ENCODE peak calls at places on chromosomes 5 and 9, in eight cellular contexts. H is astrocyte; Y is PC-9; P is CD8-positive, alpha-beta T cell; Q is IMR-90; B is PC-3; C is psoas muscle; I is colonic mucosa. J is an unnamed sample.

GRCh38 chr5:149422429-149423286 is 43.6 kb upstream of the IL17B start:
- DNase-seq in H (peak), Y (no peak), P (no peak), Q (peak), B (no peak), C (peak), I (peak), J (no peak)

GRCh38 chr5:134149571-134150303 is 27.0 kb downstream of the SKP1 start:
- DNase-seq in H (peak), Y (no peak), P (no peak), Q (peak), B (peak), C (no peak), I (no peak), J (no peak)

GRCh38 chr5:97909541-97909940 is 726.5 kb upstream of the RIOK2 start:
- DNase-seq in H (no peak), Y (no peak), P (no peak), Q (no peak), B (peak), C (no peak), I (no peak), J (peak)

GRCh38 chr5:65762234-65762633 is 40.2 kb downstream of the NLN start:
- DNase-seq in H (no peak), Y (no peak), P (no peak), Q (no peak), B (peak), C (no peak), I (no peak), J (no peak)

GRCh38 chr5:96790851-96791513 is 16.8 kb downstream of the ERAP1 start:
- DNase-seq in H (peak), Y (no peak), P (no peak), Q (peak), B (peak), C (no peak), I (no peak), J (no peak)

GRCh38 chr9:38125889-38126288 is 56.9 kb upstream of the SHB start:
- DNase-seq in H (no peak), Y (no peak), P (no peak), Q (no peak), B (peak), C (no peak), I (no peak), J (peak)

GRCh38 chr5:143002459-143003327 is 232.5 kb downstream of the ARHGAP26 start:
- DNase-seq in H (peak), Y (no peak), P (peak), Q (peak), B (peak), C (no peak), I (no peak), J (peak)

GRCh38 chr5:180591249-180591887 is at the start of gene SCGB3A1:
- DNase-seq in H (no peak), Y (no peak), P (no peak), Q (no peak), B (no peak), C (no peak), I (no peak), J (no peak)

GRCh38 chr5:170273968-170274710 is 23.4 kb downstream of the LCP2 start:
- DNase-seq in H (no peak), Y (no peak), P (peak), Q (no peak), B (peak), C (no peak), I (no peak), J (peak)
- TF ChIP-seq CTCF in H (no peak), Y (peak), P (peak), Q (no peak), B (peak), C (no peak), I (no peak), J (no peak)

GRCh38 chr9:129143461-129143927 is 32.3 kb downstream of the PTPA start:
- DNase-seq in H (peak), Y (no peak), P (no peak), Q (peak), B (no peak), C (peak), I (peak), J (no peak)

GRCh38 chr9:129141066-129142041 is 30.1 kb downstream of the PTPA start:
- DNase-seq in H (peak), Y (peak), P (no peak), Q (peak), B (no peak), C (peak), I (peak), J (peak)

GRCh38 chr9:129142115-129142514 is 30.9 kb downstream of the PTPA start:
- DNase-seq in H (no peak), Y (no peak), P (no peak), Q (no peak), B (no peak), C (no peak), I (no peak), J (no peak)

GRCh38 chr9:129143031-129143441 is 31.8 kb downstream of the PTPA start:
- DNase-seq in H (peak), Y (peak), P (peak), Q (peak), B (peak), C (peak), I (peak), J (peak)

DNA sequence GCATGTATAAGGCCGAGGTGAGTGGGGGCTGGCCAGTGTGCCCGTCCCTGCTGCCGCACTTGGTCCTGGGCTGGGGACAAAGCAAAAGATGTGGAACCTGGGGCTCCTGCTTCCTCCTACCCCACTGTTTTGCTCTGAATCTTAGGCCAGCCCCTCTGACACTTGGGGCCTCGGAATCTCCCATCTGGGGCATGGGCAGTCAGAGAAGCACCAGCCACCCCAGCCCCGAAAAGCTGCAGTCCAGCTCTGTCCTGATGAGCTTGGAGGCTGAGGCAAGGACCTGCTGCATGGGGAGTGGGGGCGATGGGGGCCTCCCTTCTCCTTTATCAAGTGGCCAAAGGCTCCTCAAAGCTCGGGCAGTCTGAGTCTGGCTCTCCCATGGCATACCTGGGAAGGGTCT is 31.3 kb downstream of the PTPA start:
- DNase-seq in H (no peak), Y (no peak), P (no peak), Q (no peak), B (no peak), C (no peak), I (no peak), J (no peak)
- H3K27ac ChIP-seq in H (peak), Y (no peak), P (no peak), Q (peak), B (no peak), C (peak), I (peak), J (peak)

GRCh38 chr5:117788596-117788995 is 1199.8 kb downstream of the DTWD2 start:
- DNase-seq in H (no peak), Y (no peak), P (no peak), Q (peak), B (no peak), C (no peak), I (no peak), J (no peak)
- TF ChIP-seq CTCF in H (no peak), Y (no peak), P (no peak), Q (no peak), B (no peak), C (no peak), I (no peak), J (no peak)

GRCh38 chr9:35937227-35937626 is 20.7 kb downstream of the OR2S2 start:
- DNase-seq in H (peak), Y (no peak), P (no peak), Q (peak), B (no peak), C (no peak), I (no peak), J (no peak)
- H3K27ac ChIP-seq in H (peak), Y (no peak), P (no peak), Q (peak), B (no peak), C (no peak), I (no peak), J (no peak)

GRCh38 chr9:127380479-127380878 is 16.5 kb upstream of the SLC2A8 start:
- DNase-seq in H (no peak), Y (no peak), P (no peak), Q (no peak), B (no peak), C (no peak), I (no peak), J (no peak)
- TF ChIP-seq CTCF in H (no peak), Y (no peak), P (no peak), Q (no peak), B (no peak), C (no peak), I (no peak), J (no peak)

GRCh38 chr9:124813041-124813440 is 36.1 kb downstream of the OLFML2A start:
- DNase-seq in H (no peak), Y (no peak), P (no peak), Q (no peak), B (no peak), C (no peak), I (no peak), J (no peak)
- H3K27ac ChIP-seq in H (peak), Y (peak), P (no peak), Q (peak), B (peak), C (no peak), I (no peak), J (peak)

DNA sequence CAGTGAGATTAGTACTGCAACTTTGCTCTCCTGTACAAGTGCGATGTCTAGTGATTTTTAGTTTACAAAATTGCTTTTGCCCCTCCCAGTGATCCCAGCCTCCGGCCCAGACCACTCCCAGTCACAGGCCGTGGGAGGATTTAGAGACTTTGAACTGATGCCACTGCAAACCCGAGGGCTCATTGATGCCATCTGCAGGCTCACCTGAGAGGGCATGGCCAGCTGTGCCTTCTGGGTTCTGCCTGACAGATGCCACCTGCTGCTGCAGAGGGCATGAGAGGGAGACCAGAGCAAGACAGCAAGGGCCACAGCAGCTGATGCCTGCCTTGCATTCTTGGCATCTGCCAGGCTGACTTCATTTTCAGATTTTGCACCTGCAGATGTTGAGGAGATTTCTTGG is 593.8 kb downstream of the CDK5RAP2 start:
- DNase-seq in H (no peak), Y (no peak), P (no peak), Q (no peak), B (no peak), C (no peak), I (no peak), J (no peak)
- TF ChIP-seq CTCF in H (no peak), Y (no peak), P (no peak), Q (no peak), B (no peak), C (no peak), I (no peak), J (no peak)

GRCh38 chr5:83450183-83450839 is 21.2 kb upstream of the VCAN start:
- DNase-seq in H (no peak), Y (no peak), P (no peak), Q (no peak), B (peak), C (no peak), I (no peak), J (no peak)
- H3K27ac ChIP-seq in H (no peak), Y (no peak), P (no peak), Q (no peak), B (peak), C (no peak), I (no peak), J (no peak)